ENCODE peak calls at places on chromosomes 7 and 10, in eight cellular contexts. W is osteoblast, U is suprapubic skin, G is right cardiac atrium, Y is SK-N-SH, F is hepatocyte, J is heart right ventricle, S is GM06990. N is an unnamed sample. For H3K27me3, the result is how much of the 10 kb centered on the place peaks cover.

GRCh38 chr7:13841284-13841683 is 148.2 kb downstream of the ETV1 start:
- DNase-seq in W (no peak), U (no peak), G (no peak), Y (no peak), F (peak), J (no peak), S (no peak), N (no peak)

GRCh38 chr7:57416601-57417358 is 33.2 kb upstream of the ZNF716 start:
- DNase-seq in W (no peak), U (no peak), G (no peak), Y (no peak), F (no peak), J (no peak), S (no peak), N (no peak)

GRCh38 chr10:114068054-114068707 is 24.5 kb downstream of the ADRB1 start:
- DNase-seq in W (peak), U (no peak), G (no peak), Y (no peak), F (no peak), J (no peak), S (no peak), N (no peak)

GRCh38 chr10:6802762-6803428 is 222.8 kb upstream of the PRKCQ start:
- DNase-seq in W (no peak), U (no peak), G (no peak), Y (no peak), F (no peak), J (no peak), S (no peak), N (no peak)

GRCh38 chr7:45089314-45089891 is 634 bp upstream of the NACAD start:
- DNase-seq in W (peak), U (no peak), G (peak), Y (peak), F (peak), J (peak), S (peak), N (peak)

GRCh38 chr10:97792058-97792721 is 20.4 kb upstream of the SFRP5 start:
- DNase-seq in W (peak), U (no peak), G (peak), Y (peak), F (peak), J (peak), S (no peak), N (peak)

GRCh38 chr10:24415455-24416169 is 206.7 kb downstream of the KIAA1217 start:
- DNase-seq in W (peak), U (peak), G (peak), Y (peak), F (peak), J (peak), S (no peak), N (no peak)

GRCh38 chr7:52944916-52945315 is 90.5 kb upstream of the POM121L12 start:
- DNase-seq in W (no peak), U (no peak), G (no peak), Y (no peak), F (no peak), J (no peak), S (no peak), N (no peak)

GRCh38 chr7:79615466-79615865 is 162.0 kb upstream of the MAGI2 start:
- DNase-seq in W (peak), U (no peak), G (no peak), Y (no peak), F (no peak), J (no peak), S (no peak), N (no peak)

GRCh38 chr10:22505923-22506685 is 160.8 kb downstream of the SPAG6 start:
- DNase-seq in W (no peak), U (no peak), G (no peak), Y (no peak), F (peak), J (no peak), S (no peak), N (no peak)

GRCh38 chr10:26481914-26482550 is 43.9 kb downstream of the APBB1IP start:
- DNase-seq in W (no peak), U (no peak), G (no peak), Y (no peak), F (no peak), J (no peak), S (no peak), N (no peak)

DNA sequence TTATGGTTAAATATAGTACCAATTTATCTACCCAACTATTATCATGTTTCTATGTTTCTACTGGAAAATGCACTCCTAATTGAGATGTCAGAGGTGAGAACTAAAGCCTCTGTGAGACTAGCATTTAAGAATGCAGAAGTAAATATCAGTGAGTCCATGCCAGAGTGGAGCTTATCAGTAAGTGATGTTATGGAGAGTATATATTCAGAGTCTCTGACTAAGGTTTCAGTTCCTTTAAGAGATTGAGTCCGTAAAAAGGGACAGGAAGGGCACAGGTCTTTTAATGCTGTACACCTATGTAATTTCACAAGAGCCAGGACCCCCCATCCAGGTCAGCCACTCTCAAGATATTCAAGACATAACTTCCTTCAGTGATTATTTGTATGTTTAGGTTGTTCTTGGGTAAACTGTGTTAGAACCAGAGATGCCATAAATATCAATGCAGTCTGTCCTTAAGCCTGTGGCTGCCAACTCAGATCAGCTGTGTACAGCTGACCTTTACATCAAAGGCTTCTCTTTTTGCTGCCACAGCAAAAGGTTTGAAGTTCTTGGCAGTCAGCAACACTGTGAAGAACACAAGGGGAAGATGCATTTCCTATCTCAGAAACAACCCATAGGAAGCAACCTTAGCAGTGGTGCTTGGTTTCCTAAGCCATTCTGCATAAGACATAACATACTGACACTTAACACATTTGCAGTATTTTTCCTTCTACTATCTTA is 244.8 kb downstream of the BICC1 start:
- DNase-seq in W (peak), U (no peak), G (no peak), Y (no peak), F (no peak), J (no peak), S (no peak), N (no peak)
- H3K4me3 ChIP-seq in W (no peak), U (no peak), G (no peak), Y (no peak), F (no peak), J (no peak), S (no peak), N (no peak)

GRCh38 chr10:30366829-30367228 is 17.8 kb upstream of the MTPAP start:
- DNase-seq in W (no peak), U (no peak), G (no peak), Y (no peak), F (no peak), J (no peak), S (no peak), N (no peak)
- H3K27me3 ChIP-seq in W (under half), U (under half), G (under half), Y (under half), F (under half), J (under half), S (under half), N (under half)

DNA sequence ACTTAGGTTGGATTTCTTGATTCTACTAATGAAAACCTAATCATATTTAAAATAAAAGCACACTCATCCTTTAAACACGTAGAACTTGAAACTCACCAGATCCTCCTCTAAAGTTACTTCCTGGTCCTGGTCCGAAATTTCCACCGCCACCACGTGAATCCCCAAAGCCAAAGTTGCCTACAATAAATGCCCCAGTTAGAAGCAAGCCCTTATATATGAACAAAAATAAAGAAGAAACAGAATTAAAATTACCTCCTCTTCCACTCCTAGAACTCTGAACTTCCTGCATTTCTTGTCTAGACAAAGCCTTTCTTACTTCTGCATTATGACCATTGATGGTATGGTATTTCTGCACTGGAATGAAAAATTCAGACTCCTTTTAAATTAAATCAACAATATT is 4.2 kb downstream of the HNRNPA2B1 start:
- DNase-seq in W (no peak), U (no peak), G (no peak), Y (no peak), F (no peak), J (no peak), S (no peak), N (no peak)
- H3K4me3 ChIP-seq in W (peak), U (peak), G (peak), Y (peak), F (no peak), J (no peak), S (peak), N (no peak)

GRCh38 chr10:104639595-104640338 is 1.3 kb upstream of the SORCS3 start:
- DNase-seq in W (peak), U (no peak), G (no peak), Y (peak), F (no peak), J (no peak), S (no peak), N (peak)

GRCh38 chr10:104641150-104642000 is at the start of gene SORCS3:
- DNase-seq in W (peak), U (no peak), G (peak), Y (peak), F (peak), J (no peak), S (no peak), N (peak)

GRCh38 chr10:104642001-104642270 is 846 bp downstream of the SORCS3 start:
- DNase-seq in W (no peak), U (no peak), G (peak), Y (peak), F (no peak), J (no peak), S (no peak), N (no peak)

GRCh38 chr10:104638861-104639594 is 2.1 kb upstream of the SORCS3 start:
- DNase-seq in W (no peak), U (no peak), G (no peak), Y (peak), F (peak), J (no peak), S (no peak), N (peak)

GRCh38 chr10:104640339-104641149 is 546 bp upstream of the SORCS3 start:
- DNase-seq in W (no peak), U (no peak), G (no peak), Y (peak), F (peak), J (no peak), S (no peak), N (peak)
- H3K27me3 ChIP-seq in W (under half), U (half or more), G (under half), Y (under half), F (half or more), J (under half), S (under half), N (half or more)

GRCh38 chr7:25171516-25171915 is 46.5 kb upstream of the CYCS start:
- DNase-seq in W (no peak), U (no peak), G (no peak), Y (no peak), F (no peak), J (no peak), S (no peak), N (no peak)
- H3K4me3 ChIP-seq in W (no peak), U (no peak), G (no peak), Y (no peak), F (no peak), J (no peak), S (no peak), N (no peak)

GRCh38 chr7:25858200-25858561 is 293.8 kb upstream of the NFE2L3 start:
- DNase-seq in W (no peak), U (no peak), G (no peak), Y (no peak), F (no peak), J (no peak), S (no peak), N (peak)

GRCh38 chr7:25859412-25859704 is 292.6 kb upstream of the NFE2L3 start:
- DNase-seq in W (no peak), U (no peak), G (no peak), Y (no peak), F (no peak), J (no peak), S (no peak), N (peak)

GRCh38 chr7:25857376-25858067 is 294.5 kb upstream of the NFE2L3 start:
- DNase-seq in W (peak), U (no peak), G (peak), Y (peak), F (peak), J (no peak), S (no peak), N (peak)

GRCh38 chr7:25859732-25860131 is 292.3 kb upstream of the NFE2L3 start:
- DNase-seq in W (no peak), U (no peak), G (no peak), Y (no peak), F (no peak), J (no peak), S (no peak), N (no peak)

DNA sequence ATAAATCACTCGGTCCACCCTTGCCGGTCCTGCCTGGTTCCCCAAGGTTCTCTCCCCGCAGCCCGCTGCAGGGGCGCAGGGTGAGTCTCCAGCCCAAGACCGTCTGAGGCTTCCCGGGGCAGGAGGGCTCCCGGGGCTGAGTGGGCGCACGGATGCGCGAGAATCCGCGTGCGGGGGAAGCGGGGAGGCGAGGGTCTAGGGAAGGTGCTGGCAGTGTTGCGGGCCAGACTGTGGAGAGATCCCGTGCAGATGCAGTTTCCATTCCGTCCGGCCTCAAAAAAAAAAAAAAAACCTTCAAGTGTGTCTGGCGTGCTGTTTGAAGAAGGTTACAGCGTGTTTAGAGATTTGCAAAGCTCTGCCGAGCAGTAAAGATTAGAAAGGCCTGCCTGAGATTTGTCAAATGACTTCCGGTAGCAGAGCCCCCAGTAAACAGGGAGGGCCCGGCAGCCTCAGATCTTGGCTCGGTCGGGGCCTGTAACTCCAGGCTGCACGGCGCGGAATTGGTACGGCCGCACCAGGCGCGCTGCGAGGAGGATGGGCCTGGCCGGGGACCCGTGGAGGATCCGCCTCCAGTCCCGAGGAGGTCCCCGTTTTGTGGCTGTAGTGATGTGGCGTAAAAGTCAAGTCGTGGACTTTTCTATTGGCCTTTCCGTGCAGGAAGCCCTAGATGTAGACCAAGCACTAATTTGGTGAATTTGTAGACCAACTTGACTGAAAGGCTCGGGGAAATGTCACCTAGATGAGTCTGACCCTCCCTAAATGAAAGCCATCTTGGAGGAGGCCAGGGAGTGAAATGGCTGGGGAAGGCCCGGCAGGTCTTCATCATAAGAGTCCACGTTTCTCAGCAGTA is 293.2 kb upstream of the NFE2L3 start:
- DNase-seq in W (no peak), U (no peak), G (no peak), Y (no peak), F (peak), J (no peak), S (no peak), N (peak)
- H3K27me3 ChIP-seq in W (under half), U (half or more), G (under half), Y (half or more), F (under half), J (under half), S (under half), N (half or more)

DNA sequence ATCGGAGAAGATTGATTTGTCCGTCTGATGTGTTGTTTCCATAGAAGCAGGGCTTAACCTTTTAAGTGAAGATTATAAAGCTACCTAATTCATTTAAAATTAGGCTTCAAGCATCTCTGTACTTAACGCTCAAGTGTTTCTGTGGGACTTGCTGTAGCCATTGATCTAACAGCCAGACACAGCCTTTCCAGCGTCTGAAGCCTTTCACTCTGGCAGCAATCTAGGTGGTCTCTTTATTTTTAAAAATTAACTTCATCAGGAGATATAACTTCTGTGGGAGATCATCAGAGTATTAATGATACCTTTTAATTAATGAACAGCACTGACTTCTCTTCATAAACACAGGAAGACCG is 88.1 kb downstream of the BEND7 start:
- DNase-seq in W (no peak), U (no peak), G (no peak), Y (no peak), F (no peak), J (no peak), S (no peak), N (no peak)
- H3K4me3 ChIP-seq in W (peak), U (peak), G (no peak), Y (peak), F (no peak), J (no peak), S (no peak), N (no peak)

GRCh38 chr7:2824026-2824677 is 20.0 kb downstream of the GNA12 start:
- DNase-seq in W (peak), U (no peak), G (no peak), Y (no peak), F (no peak), J (no peak), S (no peak), N (no peak)
- H3K27me3 ChIP-seq in W (under half), U (under half), G (under half), Y (under half), F (under half), J (under half), S (under half), N (under half)

GRCh38 chr10:80290474-80291220 is 1.2 kb upstream of the MAT1A start:
- DNase-seq in W (no peak), U (no peak), G (no peak), Y (no peak), F (peak), J (no peak), S (no peak), N (no peak)
- H3K4me3 ChIP-seq in W (no peak), U (no peak), G (no peak), Y (no peak), F (no peak), J (no peak), S (no peak), N (no peak)

DNA sequence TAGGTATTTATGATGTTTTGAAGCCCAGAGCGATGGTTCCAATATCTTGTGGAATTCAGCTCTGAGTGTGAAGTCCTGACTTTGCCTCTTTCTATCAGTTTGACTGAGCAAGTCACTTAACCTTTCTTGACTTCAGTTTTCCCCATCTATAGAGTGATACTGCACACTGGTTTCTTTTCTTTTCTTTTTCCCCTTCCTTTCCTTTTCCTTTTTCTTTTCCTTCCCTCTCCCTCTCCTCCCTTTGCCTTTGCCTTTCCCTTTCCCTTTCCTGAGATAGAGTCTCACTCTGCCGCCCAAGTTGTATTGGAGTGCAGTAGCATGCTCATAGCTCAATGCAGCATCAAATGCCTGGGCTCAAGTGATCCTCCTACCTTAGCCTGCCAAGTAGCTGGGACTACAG is 20.6 kb downstream of the SGPL1 start:
- DNase-seq in W (no peak), U (no peak), G (no peak), Y (no peak), F (no peak), J (no peak), S (no peak), N (no peak)
- H3K27me3 ChIP-seq in W (under half), U (under half), G (under half), Y (under half), F (under half), J (under half), S (under half), N (under half)

N was measured in H7.